ENCODE peak calls at places on chromosomes 6 and 20, in five cellular contexts. U is left colon, P is NCI-H1417, O is kidney glomerular epithelial cell, E is foreskin keratinocyte. A is an unnamed sample.

GRCh38 chr20:62953167-62953838 is 794 bp downstream of the SLC17A9 start:
- DNase-seq in P (no peak), O (no peak), E (no peak), U (peak), A (no peak)

GRCh38 chr6:141580988-141581387 is 551.7 kb upstream of the GJE1 start:
- DNase-seq in E (peak), P (no peak), O (peak), U (no peak), A (no peak)

GRCh38 chr6:6712258-6712978 is 123.9 kb downstream of the LY86 start:
- DNase-seq in E (peak), P (no peak), O (peak), U (peak), A (peak)

GRCh38 chr20:30812739-30813411 is 444.6 kb upstream of the DEFB115 start:
- DNase-seq in E (no peak), O (no peak), P (no peak), U (no peak), A (no peak)

GRCh38 chr20:37868998-37869861 is 33.7 kb upstream of the VSTM2L start:
- DNase-seq in E (no peak), U (no peak), O (no peak), P (no peak), A (no peak)

GRCh38 chr6:154888896-154889295 is 106.2 kb upstream of the TIAM2 start:
- DNase-seq in O (no peak), U (no peak), P (no peak), E (no peak), A (no peak)

GRCh38 chr20:43774754-43775153 is 48.0 kb upstream of the GTSF1L start:
- DNase-seq in E (no peak), O (no peak), U (no peak), P (no peak), A (no peak)

GRCh38 chr6:37125779-37126553 is 44.0 kb upstream of the PIM1 start:
- DNase-seq in P (no peak), U (no peak), E (no peak), O (peak), A (no peak)

GRCh38 chr20:6993016-6993415 is 225.5 kb downstream of the BMP2 start:
- DNase-seq in P (peak), U (no peak), O (peak), E (peak), A (no peak)

GRCh38 chr6:169189227-169189626 is 64.4 kb downstream of the THBS2 start:
- DNase-seq in E (no peak), O (no peak), U (no peak), P (peak), A (no peak)

GRCh38 chr20:53513489-53514298 is 79.9 kb downstream of the ZNF217 start:
- DNase-seq in O (no peak), P (peak), U (peak), E (no peak), A (peak)

GRCh38 chr6:157579467-157580031 is 198.6 kb downstream of the ZDHHC14 start:
- DNase-seq in P (no peak), U (no peak), E (peak), O (peak), A (no peak)

GRCh38 chr20:39910536-39910935 is 778.5 kb downstream of the MAFB start:
- DNase-seq in E (no peak), U (no peak), P (no peak), O (no peak), A (no peak)

GRCh38 chr20:32792316-32792715 is 27.4 kb upstream of the MAPRE1 start:
- DNase-seq in E (peak), P (no peak), U (no peak), O (peak), A (no peak)